ENCODE peak calls at places on chromosomes 2 and 18, in six cellular contexts. K is ovary, W is colonic mucosa, E is Panc1, T is tibial artery, J is body of pancreas. D is an unnamed sample.

GRCh38 chr2:219025637-219026585 is 15.4 kb downstream of the CFAP65 start:
- DNase-seq in K (no peak), E (no peak), W (no peak), J (no peak), T (no peak), D (no peak)

GRCh38 chr2:74405994-74406583 is 15.3 kb downstream of the C2orf81 start:
- DNase-seq in T (no peak), K (no peak), J (no peak), W (no peak), E (no peak), D (no peak)

GRCh38 chr2:196244516-196244915 is 73.1 kb upstream of the STK17B start:
- DNase-seq in E (no peak), T (no peak), J (no peak), W (no peak), K (no peak), D (no peak)

GRCh38 chr2:198517961-198518360 is 713.6 kb downstream of the PLCL1 start:
- DNase-seq in K (no peak), W (no peak), J (no peak), T (no peak), E (no peak), D (no peak)

GRCh38 chr2:72109291-72109690 is 38.4 kb downstream of the CYP26B1 start:
- DNase-seq in K (no peak), T (peak; percentile 29), W (peak; percentile 7), E (no peak), J (no peak), D (no peak)

GRCh38 chr2:75344146-75344545 is 144.8 kb upstream of the TACR1 start:
- DNase-seq in J (no peak), K (no peak), T (no peak), E (no peak), W (no peak), D (no peak)

GRCh38 chr2:11746807-11747459 is 501 bp downstream of the LPIN1 start:
- DNase-seq in J (peak; percentile 54), E (no peak), K (peak; percentile 36), W (peak; percentile 66), T (no peak), D (peak; percentile 40)

GRCh38 chr2:234828382-234829073 is 123.3 kb upstream of the SH3BP4 start:
- DNase-seq in E (no peak), J (no peak), T (no peak), W (no peak), K (no peak), D (peak; percentile 84)

GRCh38 chr18:74284501-74285004 is 7.2 kb downstream of the CYB5A start:
- DNase-seq in E (no peak), J (no peak), W (no peak), K (peak; percentile 34), T (no peak), D (no peak)

GRCh38 chr18:69484699-69485396 is 84.2 kb downstream of the DOK6 start:
- DNase-seq in K (no peak), J (no peak), E (no peak), W (no peak), T (no peak), D (no peak)

GRCh38 chr2:43806719-43807031 is 32.0 kb downstream of the ABCG5 start:
- DNase-seq in K (no peak), T (no peak), E (no peak), J (no peak), W (no peak), D (no peak)

GRCh38 chr2:223465793-223466192 is 136.4 kb downstream of the SCG2 start:
- DNase-seq in J (peak; percentile 56), E (no peak), T (peak; percentile 96), K (peak; percentile 52), W (peak; percentile 53), D (peak; percentile 80)

GRCh38 chr2:71813801-71814470 is 333.7 kb downstream of the CYP26B1 start:
- DNase-seq in J (no peak), W (no peak), K (no peak), T (no peak), E (no peak), D (no peak)

GRCh38 chr2:233386382-233387041 is 32.2 kb downstream of the DGKD start:
- DNase-seq in T (peak; percentile 79), K (peak; percentile 30), J (no peak), E (no peak), W (no peak), D (no peak)

GRCh38 chr2:233389601-233390125 is 35.4 kb downstream of the DGKD start:
- DNase-seq in W (no peak), J (no peak), T (no peak), K (no peak), E (no peak), D (no peak)

GRCh38 chr2:233385489-233386044 is 31.3 kb downstream of the DGKD start:
- DNase-seq in J (no peak), K (no peak), W (no peak), E (no peak), T (no peak), D (no peak)

GRCh38 chr2:233387225-233387624 is 32.9 kb downstream of the DGKD start:
- DNase-seq in E (no peak), J (no peak), K (no peak), T (peak; percentile 80), W (no peak), D (peak; percentile 15)

DNA sequence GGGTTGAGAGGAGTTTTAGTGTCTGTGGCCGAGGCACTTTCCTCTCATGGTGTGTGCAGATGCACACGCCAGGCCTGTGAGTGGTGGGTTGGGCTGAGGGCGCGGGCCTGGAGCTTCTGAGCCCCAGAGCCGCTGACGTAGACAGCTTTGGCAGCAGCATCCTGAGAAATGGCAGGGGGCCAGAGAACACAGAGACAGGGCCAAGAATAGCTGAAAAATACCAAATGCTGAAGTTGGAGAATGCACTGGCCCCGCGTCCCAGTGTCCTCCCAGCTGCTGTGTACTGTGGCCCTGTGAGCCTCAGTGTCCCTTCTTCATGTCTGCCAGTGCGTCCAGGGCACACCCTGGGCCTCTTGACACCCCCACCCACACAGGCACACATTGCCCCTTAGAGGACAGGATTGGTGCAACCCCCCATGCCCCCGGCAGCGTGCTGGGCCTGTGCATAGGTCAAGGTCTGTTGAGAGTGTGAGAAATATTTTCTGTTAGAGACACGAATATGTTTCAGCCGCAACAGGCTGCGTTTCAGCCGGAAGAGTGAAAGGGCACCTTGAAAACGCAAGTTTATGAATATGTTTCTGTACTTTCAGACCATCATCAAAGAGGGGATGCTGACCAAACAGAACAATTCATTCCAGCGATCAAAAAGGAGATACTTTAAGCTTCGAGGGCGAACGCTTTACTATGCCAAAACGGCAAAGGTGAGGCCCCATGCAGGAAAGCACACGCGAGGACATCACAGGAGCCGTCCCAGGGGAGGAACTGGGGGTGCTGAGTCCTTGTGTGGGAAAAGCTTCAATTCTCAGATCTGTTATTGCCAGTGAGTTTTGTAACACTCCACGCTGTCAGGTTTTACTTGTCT is 33.6 kb downstream of the DGKD start:
- DNase-seq in E (no peak), J (peak; percentile 89), W (peak; percentile 75), K (peak; percentile 95), T (peak; percentile 97), D (no peak)
- H3K4me1 ChIP-seq in E (peaks cover 3% of the 10 kb centered on the region), J (peaks cover 13% of the 10 kb centered on the region), W (no peaks in the 10 kb centered on the region), K (peaks cover 32% of the 10 kb centered on the region), T (peaks cover 35% of the 10 kb centered on the region), D (peaks cover 27% of the 10 kb centered on the region)

GRCh38 chr2:201319511-201319910 is 37.6 kb downstream of the FLACC1 start:
- DNase-seq in T (no peak), W (no peak), J (no peak), K (no peak), E (no peak), D (no peak)
- H3K9me3 ChIP-seq in T (peaks cover 3% of the 10 kb centered on the region), W (no peaks in the 10 kb centered on the region), J (no peaks in the 10 kb centered on the region), K (no peaks in the 10 kb centered on the region), E (peaks cover 7% of the 10 kb centered on the region), D (peaks cover 4% of the 10 kb centered on the region)

DNA sequence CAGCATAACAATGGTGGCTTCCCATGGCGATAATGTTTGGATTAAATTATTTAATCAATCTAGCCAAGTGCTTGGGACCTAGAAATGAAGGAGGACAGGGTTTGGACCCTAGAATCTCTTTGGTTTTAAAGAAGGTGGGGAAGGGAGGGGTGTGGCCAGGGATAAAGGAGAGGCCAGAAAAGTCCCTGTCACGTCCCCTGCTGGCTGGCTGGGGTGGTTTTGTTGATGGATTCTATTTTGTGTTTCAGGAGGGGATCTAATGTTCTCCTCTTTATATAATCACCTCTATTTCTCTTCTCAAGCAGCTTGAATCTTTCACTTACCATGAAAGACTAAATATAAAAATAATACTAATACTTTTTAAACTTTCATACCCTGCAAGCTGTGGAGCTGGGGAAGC is 52.6 kb upstream of the GALR1 start:
- DNase-seq in J (no peak), W (no peak), T (no peak), E (no peak), K (no peak), D (no peak)
- TF ChIP-seq CTCF in J (no peak), W (no peak), T (no peak), E (no peak), K (no peak), D (no peak)

GRCh38 chr2:8568543-8569302 is 113.1 kb upstream of the ID2 start:
- DNase-seq in J (no peak), T (peak; percentile 56), E (no peak), K (no peak), W (no peak), D (no peak)
- H3K4me1 ChIP-seq in J (peaks cover 12% of the 10 kb centered on the region), T (no peaks in the 10 kb centered on the region), E (no peaks in the 10 kb centered on the region), K (no peaks in the 10 kb centered on the region), W (peaks cover 11% of the 10 kb centered on the region), D (no peaks in the 10 kb centered on the region)

GRCh38 chr2:110182449-110182848 is 22.4 kb downstream of the NPHP1 start:
- DNase-seq in W (no peak), E (no peak), T (no peak), K (no peak), J (no peak), D (no peak)
- H3K9me3 ChIP-seq in W (no peaks in the 10 kb centered on the region), E (peaks cover 5% of the 10 kb centered on the region), T (peaks cover 3% of the 10 kb centered on the region), K (peaks cover 8% of the 10 kb centered on the region), J (no peaks in the 10 kb centered on the region), D (peaks cover 14% of the 10 kb centered on the region)

GRCh38 chr18:50969448-50969847 is 1.6 kb downstream of the ELAC1 start:
- DNase-seq in W (no peak), K (no peak), E (no peak), T (no peak), J (no peak), D (no peak)

GRCh38 chr18:50970006-50970405 is 2.2 kb downstream of the ELAC1 start:
- DNase-seq in W (peak; percentile 74), T (no peak), E (no peak), J (peak; percentile 79), K (no peak), D (peak; percentile 8)

GRCh38 chr18:50973367-50974126 is 5.7 kb downstream of the ELAC1 start:
- DNase-seq in W (no peak), K (no peak), T (no peak), E (no peak), J (peak; percentile 42), D (no peak)

DNA sequence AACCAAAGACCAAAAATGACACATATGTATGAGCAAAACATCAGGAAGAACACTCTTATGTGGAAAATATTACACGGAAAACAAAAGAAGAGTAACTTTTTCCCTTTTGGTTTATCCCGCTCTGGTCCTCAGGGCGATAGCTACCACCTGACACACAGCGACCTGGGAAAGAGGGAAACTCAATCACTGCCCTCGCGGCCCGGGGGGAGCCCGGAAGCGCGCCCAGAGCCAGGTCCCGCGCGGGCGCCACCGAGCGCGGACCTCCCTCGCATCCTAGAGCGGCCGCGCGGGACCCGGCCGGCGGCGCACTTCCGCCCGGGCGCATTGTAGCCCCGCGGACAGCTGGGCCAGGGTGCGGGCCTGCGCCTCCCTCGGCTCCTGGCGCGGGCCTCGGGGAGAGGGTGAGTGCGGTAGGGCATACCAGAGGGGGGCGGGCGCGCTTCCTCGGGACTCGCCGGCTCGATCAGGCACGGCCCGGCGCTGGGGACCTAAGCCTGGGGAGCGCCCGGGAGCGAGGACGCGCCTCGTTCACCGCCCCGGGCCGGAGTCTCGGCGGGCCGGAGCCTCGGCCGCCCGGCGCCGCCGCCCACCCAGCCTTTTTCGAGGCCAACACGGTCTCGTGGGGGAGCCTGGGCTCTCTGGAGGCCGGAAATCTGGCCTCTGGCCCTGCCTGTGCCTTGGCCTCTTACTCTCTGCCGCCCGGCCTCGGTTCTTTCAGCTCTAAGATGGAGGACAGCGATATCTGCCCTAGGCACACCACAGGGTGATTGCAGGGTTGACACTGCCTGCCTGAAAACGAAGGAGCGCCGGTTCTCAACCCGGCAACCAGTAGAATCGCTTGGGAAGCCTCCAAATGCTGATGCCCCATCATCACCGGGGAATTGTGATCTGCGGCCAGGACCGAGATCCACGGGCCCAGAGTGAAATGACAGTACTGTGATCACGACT is at the start of gene ELAC1:
- DNase-seq in T (peak; percentile 84), K (peak; percentile 68), E (no peak), W (peak; percentile 72), J (peak; percentile 80), D (peak; percentile 57)
- TF ChIP-seq CTCF in T (no peak), K (peak; percentile 27), E (no peak), W (no peak), J (no peak), D (no peak)

D was measured in PC-9.